ENCODE peak calls at places on chromosomes 6 and 20, in four cellular contexts. E is lower leg skin, I is Ammon's horn, T is NCI-H2171. D is an unnamed sample.
A peak's percentile ranks its signal among the peaks of the same experiment; 100 is the strongest.

GRCh38 chr20:43448748-43449535 is 8.8 kb upstream of the SRSF6 start:
- DNase-seq in E (peak; percentile 79), I (peak; percentile 65), T (peak; percentile 27), D (no peak)

GRCh38 chr6:6148192-6148815 is 141.6 kb upstream of the NRN1 start:
- DNase-seq in E (no peak), I (no peak), T (no peak), D (no peak)

GRCh38 chr20:55424968-55425367 is 580.4 kb downstream of the CBLN4 start:
- DNase-seq in E (no peak), I (peak; percentile 3), T (no peak), D (no peak)

GRCh38 chr6:12208190-12208589 is 82.0 kb upstream of the EDN1 start:
- DNase-seq in E (no peak), I (peak; percentile 5), T (no peak), D (peak; percentile 2)

GRCh38 chr6:22308939-22309338 is 12.1 kb upstream of the PRL start:
- DNase-seq in E (no peak), I (no peak), T (no peak), D (no peak)

GRCh38 chr6:74912234-74912633 is 293.6 kb downstream of the COL12A1 start:
- DNase-seq in E (no peak), I (no peak), T (no peak), D (no peak)

GRCh38 chr6:7219310-7219709 is 93.7 kb downstream of the SSR1 start:
- DNase-seq in E (peak; percentile 79), I (no peak), T (no peak), D (peak; percentile 65)

GRCh38 chr20:44089987-44090674 is 96.9 kb downstream of the JPH2 start:
- DNase-seq in E (peak; percentile 59), I (no peak), T (peak; percentile 76), D (peak; percentile 27)

GRCh38 chr6:112311950-112312547 is 35.1 kb upstream of the RFPL4B start:
- DNase-seq in E (no peak), I (no peak), T (peak; percentile 9), D (no peak)

GRCh38 chr6:6696867-6697531 is 108.5 kb downstream of the LY86 start:
- DNase-seq in E (peak; percentile 91), I (peak; percentile 83), T (no peak), D (no peak)

GRCh38 chr20:61646453-61646852 is 394.4 kb downstream of the CDH4 start:
- DNase-seq in E (no peak), I (no peak), T (no peak), D (no peak)

GRCh38 chr6:130434174-130434873 is 68.5 kb downstream of the TMEM200A start:
- DNase-seq in E (no peak), I (no peak), T (no peak), D (no peak)

GRCh38 chr6:13444604-13445003 is 42.8 kb downstream of the GFOD1 start:
- DNase-seq in E (no peak), I (no peak), T (no peak), D (no peak)